ENCODE peak calls at places on chromosomes 1 and 21, in seven cellular contexts. One of them, this sample, is unnamed.

GRCh38 chr21:26513212-26513611 is 59.9 kb downstream of the CYYR1 start:
- DNase-seq in mesendoderm: no peak
- DNase-seq in H1: no peak
- DNase-seq in neuronal stem cell: no peak
- DNase-seq in trophoblast cell: no peak
- DNase-seq in IMR-90: no peak
- DNase-seq in H9: no peak
- DNase-seq in this sample: no peak

GRCh38 chr21:39029086-39029772 is 154.0 kb downstream of the PSMG1 start:
- DNase-seq in IMR-90: peak
- DNase-seq in trophoblast cell: no peak
- DNase-seq in neuronal stem cell: no peak
- DNase-seq in H1: no peak
- DNase-seq in mesendoderm: peak
- DNase-seq in H9: no peak
- DNase-seq in this sample: peak

GRCh38 chr1:31955917-31956736 is 18.0 kb upstream of the PTP4A2 start:
- DNase-seq in trophoblast cell: peak
- DNase-seq in IMR-90: peak
- DNase-seq in neuronal stem cell: no peak
- DNase-seq in H1: no peak
- DNase-seq in mesendoderm: peak
- DNase-seq in H9: peak
- DNase-seq in this sample: peak

GRCh38 chr1:156346636-156347035 is 8.3 kb downstream of the TSACC start:
- DNase-seq in IMR-90: peak
- DNase-seq in trophoblast cell: no peak
- DNase-seq in H1: no peak
- DNase-seq in mesendoderm: peak
- DNase-seq in neuronal stem cell: no peak
- DNase-seq in H9: no peak
- DNase-seq in this sample: no peak

GRCh38 chr1:21647431-21648373 is 21.5 kb downstream of the RAP1GAP start:
- DNase-seq in neuronal stem cell: peak
- DNase-seq in trophoblast cell: peak
- DNase-seq in mesendoderm: peak
- DNase-seq in H1: peak
- DNase-seq in H9: peak
- DNase-seq in IMR-90: peak
- DNase-seq in this sample: peak

GRCh38 chr1:233240839-233241682 is 54.5 kb downstream of the PCNX2 start:
- DNase-seq in trophoblast cell: peak
- DNase-seq in IMR-90: peak
- DNase-seq in neuronal stem cell: peak
- DNase-seq in H9: peak
- DNase-seq in mesendoderm: peak
- DNase-seq in H1: no peak
- DNase-seq in this sample: peak

GRCh38 chr1:201758508-201759050 is 70.4 kb upstream of the IPO9 start:
- DNase-seq in neuronal stem cell: no peak
- DNase-seq in mesendoderm: no peak
- DNase-seq in H9: no peak
- DNase-seq in trophoblast cell: no peak
- DNase-seq in H1: no peak
- DNase-seq in IMR-90: no peak
- DNase-seq in this sample: no peak

GRCh38 chr1:162908236-162908635 is 47.3 kb upstream of the CCDC190 start:
- DNase-seq in IMR-90: no peak
- DNase-seq in mesendoderm: no peak
- DNase-seq in H9: no peak
- DNase-seq in neuronal stem cell: no peak
- DNase-seq in H1: no peak
- DNase-seq in trophoblast cell: no peak
- DNase-seq in this sample: no peak

GRCh38 chr1:12376236-12377064 is 146.6 kb downstream of the VPS13D start:
- DNase-seq in trophoblast cell: no peak
- DNase-seq in mesendoderm: no peak
- DNase-seq in H9: no peak
- DNase-seq in IMR-90: no peak
- DNase-seq in neuronal stem cell: no peak
- DNase-seq in H1: no peak
- DNase-seq in this sample: no peak

GRCh38 chr1:101142244-101142643 is 94.6 kb upstream of the S1PR1 start:
- DNase-seq in H1: no peak
- DNase-seq in trophoblast cell: no peak
- DNase-seq in IMR-90: no peak
- DNase-seq in H9: no peak
- DNase-seq in mesendoderm: no peak
- DNase-seq in neuronal stem cell: no peak
- DNase-seq in this sample: no peak

GRCh38 chr1:207040181-207040533 is 7.6 kb upstream of the C1orf116 start:
- DNase-seq in H1: no peak
- DNase-seq in trophoblast cell: no peak
- DNase-seq in H9: no peak
- DNase-seq in neuronal stem cell: no peak
- DNase-seq in mesendoderm: no peak
- DNase-seq in IMR-90: peak
- DNase-seq in this sample: peak

GRCh38 chr1:110606784-110607662 is 865 bp upstream of the KCNA2 start:
- DNase-seq in H1: peak
- DNase-seq in mesendoderm: peak
- DNase-seq in neuronal stem cell: peak
- DNase-seq in H9: peak
- DNase-seq in trophoblast cell: no peak
- DNase-seq in IMR-90: no peak
- DNase-seq in this sample: no peak

GRCh38 chr1:93129507-93130099 is 50.5 kb downstream of the MTF2 start:
- DNase-seq in neuronal stem cell: no peak
- DNase-seq in mesendoderm: no peak
- DNase-seq in IMR-90: no peak
- DNase-seq in H1: no peak
- DNase-seq in trophoblast cell: no peak
- DNase-seq in H9: no peak
- DNase-seq in this sample: no peak

GRCh38 chr1:243917863-243918565 is 68.0 kb upstream of the AKT3 start:
- DNase-seq in trophoblast cell: no peak
- DNase-seq in H1: no peak
- DNase-seq in mesendoderm: peak
- DNase-seq in IMR-90: peak
- DNase-seq in H9: no peak
- DNase-seq in neuronal stem cell: no peak
- DNase-seq in this sample: peak

GRCh38 chr1:34924759-34925555 is 4.5 kb downstream of the DLGAP3 start:
- DNase-seq in neuronal stem cell: peak
- DNase-seq in mesendoderm: peak
- DNase-seq in H9: peak
- DNase-seq in trophoblast cell: peak
- DNase-seq in H1: peak
- DNase-seq in IMR-90: peak
- DNase-seq in this sample: peak

GRCh38 chr1:53599461-53599860 is 139.5 kb downstream of the GLIS1 start:
- DNase-seq in H9: no peak
- DNase-seq in H1: no peak
- DNase-seq in trophoblast cell: no peak
- DNase-seq in IMR-90: no peak
- DNase-seq in neuronal stem cell: no peak
- DNase-seq in mesendoderm: no peak
- DNase-seq in this sample: no peak

GRCh38 chr1:55618203-55618602 is 403.0 kb upstream of the USP24 start:
- DNase-seq in trophoblast cell: no peak
- DNase-seq in neuronal stem cell: no peak
- DNase-seq in H9: no peak
- DNase-seq in H1: no peak
- DNase-seq in IMR-90: no peak
- DNase-seq in mesendoderm: no peak
- DNase-seq in this sample: no peak

GRCh38 chr21:18244721-18245486 is at the start of gene CHODL:
- DNase-seq in IMR-90: no peak
- DNase-seq in mesendoderm: peak
- DNase-seq in H9: peak
- DNase-seq in neuronal stem cell: peak
- DNase-seq in trophoblast cell: no peak
- DNase-seq in H1: peak
- DNase-seq in this sample: peak

GRCh38 chr1:9652379-9653194 is 1.1 kb downstream of the PIK3CD start:
- DNase-seq in mesendoderm: peak
- DNase-seq in H1: no peak
- DNase-seq in H9: no peak
- DNase-seq in neuronal stem cell: no peak
- DNase-seq in IMR-90: peak
- DNase-seq in trophoblast cell: no peak
- DNase-seq in this sample: no peak

GRCh38 chr1:169570172-169570574 is 16.1 kb downstream of the F5 start:
- DNase-seq in neuronal stem cell: no peak
- DNase-seq in trophoblast cell: no peak
- DNase-seq in IMR-90: no peak
- DNase-seq in H1: no peak
- DNase-seq in H9: no peak
- DNase-seq in mesendoderm: no peak
- DNase-seq in this sample: no peak

GRCh38 chr21:39633043-39633442 is 20.3 kb downstream of the B3GALT5 start:
- DNase-seq in neuronal stem cell: no peak
- DNase-seq in trophoblast cell: no peak
- DNase-seq in H9: no peak
- DNase-seq in IMR-90: peak
- DNase-seq in mesendoderm: no peak
- DNase-seq in H1: no peak
- DNase-seq in this sample: peak

GRCh38 chr1:24704411-24705259 is 40.6 kb upstream of the CLIC4 start:
- DNase-seq in IMR-90: peak
- DNase-seq in neuronal stem cell: peak
- DNase-seq in H9: peak
- DNase-seq in H1: no peak
- DNase-seq in mesendoderm: peak
- DNase-seq in trophoblast cell: no peak
- DNase-seq in this sample: peak

GRCh38 chr21:44425895-44426662 is 29.2 kb upstream of the LRRC3 start:
- DNase-seq in neuronal stem cell: no peak
- DNase-seq in H1: no peak
- DNase-seq in trophoblast cell: no peak
- DNase-seq in H9: peak
- DNase-seq in mesendoderm: no peak
- DNase-seq in IMR-90: no peak
- DNase-seq in this sample: no peak

GRCh38 chr1:54099211-54099610 is 45.8 kb downstream of the TCEANC2 start:
- DNase-seq in mesendoderm: no peak
- DNase-seq in H1: no peak
- DNase-seq in H9: no peak
- DNase-seq in neuronal stem cell: no peak
- DNase-seq in trophoblast cell: no peak
- DNase-seq in IMR-90: no peak
- DNase-seq in this sample: no peak

DNA sequence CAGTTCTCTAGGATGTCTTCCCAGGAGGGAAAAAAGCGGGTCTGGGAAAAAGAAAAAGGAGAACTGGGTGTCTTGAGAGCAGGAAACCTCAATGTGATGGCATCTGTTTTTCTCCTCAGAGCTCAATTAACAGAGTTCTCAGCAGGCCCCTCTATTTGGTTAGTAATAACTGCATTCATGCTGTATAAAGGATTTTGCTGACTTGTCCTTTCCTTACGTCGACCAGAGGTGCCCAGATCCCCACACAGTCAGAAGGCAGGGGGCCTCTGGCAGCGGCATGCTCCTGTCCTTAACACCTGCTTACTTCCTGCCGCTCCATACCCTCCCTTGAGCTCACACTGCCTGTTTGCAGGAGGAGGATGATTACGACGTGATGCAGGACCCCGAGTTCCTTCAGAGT is 12.3 kb downstream of the PSMD4 start:
- DNase-seq in H9: no peak
- DNase-seq in mesendoderm: no peak
- DNase-seq in IMR-90: no peak
- DNase-seq in neuronal stem cell: no peak
- DNase-seq in H1: no peak
- DNase-seq in trophoblast cell: no peak
- DNase-seq in this sample: no peak
- H3K4ac ChIP-seq in H9: no peak
- H3K4ac ChIP-seq in mesendoderm: no peak
- H3K4ac ChIP-seq in IMR-90: no peak
- H3K4ac ChIP-seq in neuronal stem cell: no peak
- H3K4ac ChIP-seq in H1: no peak
- H3K4ac ChIP-seq in trophoblast cell: no peak
- H3K4ac ChIP-seq in this sample: no peak

DNA sequence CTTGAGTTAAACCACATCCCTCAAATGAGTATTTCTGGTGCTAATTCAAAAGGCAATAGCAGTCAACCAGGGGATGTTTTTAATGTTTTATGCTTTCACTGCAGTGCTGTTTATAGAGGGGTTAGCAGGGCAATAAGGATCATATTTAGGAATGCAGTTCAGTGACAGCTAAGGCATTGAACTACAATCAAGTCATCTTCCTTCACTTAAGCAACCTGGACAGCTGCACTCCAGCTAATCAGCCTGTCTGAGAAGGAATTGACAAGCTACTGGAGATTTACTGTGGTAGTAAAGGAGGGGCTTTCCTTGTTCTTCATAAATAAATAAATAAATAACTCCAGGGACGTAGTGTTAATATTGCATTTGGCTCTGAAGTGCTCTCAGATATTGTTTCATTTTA is 93.9 kb downstream of the DAB1 start:
- DNase-seq in IMR-90: no peak
- DNase-seq in H1: no peak
- DNase-seq in trophoblast cell: no peak
- DNase-seq in H9: no peak
- DNase-seq in mesendoderm: no peak
- DNase-seq in neuronal stem cell: no peak
- DNase-seq in this sample: no peak
- H3K23ac ChIP-seq in IMR-90: no peak
- H3K23ac ChIP-seq in H1: no peak
- H3K23ac ChIP-seq in trophoblast cell: no peak
- H3K23ac ChIP-seq in H9: no peak
- H3K23ac ChIP-seq in mesendoderm: no peak
- H3K23ac ChIP-seq in neuronal stem cell: no peak
- H3K23ac ChIP-seq in this sample: no peak

GRCh38 chr1:228293816-228294500 is 86.1 kb downstream of the OBSCN start:
- DNase-seq in mesendoderm: no peak
- DNase-seq in neuronal stem cell: no peak
- DNase-seq in trophoblast cell: no peak
- DNase-seq in H1: no peak
- DNase-seq in H9: no peak
- DNase-seq in IMR-90: no peak
- DNase-seq in this sample: no peak
- H3K4ac ChIP-seq in mesendoderm: no peak
- H3K4ac ChIP-seq in neuronal stem cell: no peak
- H3K4ac ChIP-seq in trophoblast cell: no peak
- H3K4ac ChIP-seq in H1: no peak
- H3K4ac ChIP-seq in H9: no peak
- H3K4ac ChIP-seq in IMR-90: no peak
- H3K4ac ChIP-seq in this sample: no peak

GRCh38 chr1:174766727-174767126 is 233.0 kb upstream of the CACYBP start:
- DNase-seq in neuronal stem cell: no peak
- DNase-seq in IMR-90: no peak
- DNase-seq in mesendoderm: peak
- DNase-seq in H9: no peak
- DNase-seq in trophoblast cell: no peak
- DNase-seq in H1: no peak
- DNase-seq in this sample: no peak
- H3K23ac ChIP-seq in neuronal stem cell: no peak
- H3K23ac ChIP-seq in IMR-90: no peak
- H3K23ac ChIP-seq in mesendoderm: no peak
- H3K23ac ChIP-seq in H9: no peak
- H3K23ac ChIP-seq in trophoblast cell: no peak
- H3K23ac ChIP-seq in H1: no peak
- H3K23ac ChIP-seq in this sample: no peak